ENCODE peak calls at places on chromosomes 12 and 14, in five cellular contexts. E is epithelial cell of proximal tubule, Z is AG04450, H is cardiac fibroblast, J is foreskin fibroblast. D is an unnamed sample.

GRCh38 chr12:122421815-122422737 is at the start of gene CLIP1:
- DNase-seq in Z (no peak), E (no peak), J (peak; percentile 93), H (peak; percentile 82), D (no peak)

GRCh38 chr12:32558941-32559340 is 120.2 kb upstream of the DNM1L start:
- DNase-seq in E (no peak), Z (no peak), J (peak; percentile 80), H (peak; percentile 62), D (no peak)

GRCh38 chr12:130574402-130574801 is 141.7 kb downstream of the RIMBP2 start:
- DNase-seq in Z (no peak), J (no peak), E (no peak), H (no peak), D (no peak)

GRCh38 chr12:115088995-115089841 is 405.2 kb upstream of the TBX3 start:
- DNase-seq in Z (no peak), E (no peak), J (no peak), H (no peak), D (no peak)

GRCh38 chr12:92110083-92110640 is 35.5 kb downstream of the BTG1 start:
- DNase-seq in H (no peak), J (no peak), E (no peak), Z (no peak), D (no peak)

GRCh38 chr14:33210304-33210703 is 271.6 kb downstream of the NPAS3 start:
- DNase-seq in E (no peak), H (peak; percentile 41), J (peak; percentile 5), Z (no peak), D (peak; percentile 1)

GRCh38 chr12:18898469-18898868 is 160.6 kb downstream of the CAPZA3 start:
- DNase-seq in E (no peak), H (no peak), Z (no peak), J (peak; percentile 52), D (peak; percentile 25)

GRCh38 chr12:8951744-8952143 is 2.3 kb upstream of the M6PR start:
- DNase-seq in H (no peak), J (no peak), E (no peak), Z (no peak), D (no peak)

GRCh38 chr12:2247109-2247508 is 194.3 kb downstream of the CACNA1C start:
- DNase-seq in H (no peak), Z (no peak), E (no peak), J (no peak), D (no peak)

GRCh38 chr14:21264025-21264801 is 5.0 kb downstream of the HNRNPC start:
- DNase-seq in Z (peak; percentile 45), H (peak; percentile 41), J (peak; percentile 81), E (peak; percentile 64), D (peak; percentile 62)
- H3K4me3 ChIP-seq in Z (peak overlapping the region; percentile 31), H (no peak overlapping the region), J (peak overlapping the region; percentile 5), E (peak overlapping the region; percentile 15), D (peak overlapping the region; percentile 14)

GRCh38 chr14:101325319-101325718 is 236.0 kb upstream of the DIO3 start:
- DNase-seq in E (no peak), H (no peak), Z (no peak), J (no peak), D (no peak)
- H3K4me3 ChIP-seq in E (no peak overlapping the region), H (no peak overlapping the region), Z (no peak overlapping the region), J (no peak overlapping the region), D (no peak overlapping the region)

GRCh38 chr12:42145552-42146215 is 1.0 kb upstream of the GXYLT1 start:
- DNase-seq in Z (no peak), J (peak; percentile 23), E (no peak), H (no peak), D (no peak)
- H3K4me3 ChIP-seq in Z (no peak overlapping the region), J (peak overlapping the region; percentile 73), E (peak overlapping the region; percentile 73), H (no peak overlapping the region), D (no peak overlapping the region)

DNA sequence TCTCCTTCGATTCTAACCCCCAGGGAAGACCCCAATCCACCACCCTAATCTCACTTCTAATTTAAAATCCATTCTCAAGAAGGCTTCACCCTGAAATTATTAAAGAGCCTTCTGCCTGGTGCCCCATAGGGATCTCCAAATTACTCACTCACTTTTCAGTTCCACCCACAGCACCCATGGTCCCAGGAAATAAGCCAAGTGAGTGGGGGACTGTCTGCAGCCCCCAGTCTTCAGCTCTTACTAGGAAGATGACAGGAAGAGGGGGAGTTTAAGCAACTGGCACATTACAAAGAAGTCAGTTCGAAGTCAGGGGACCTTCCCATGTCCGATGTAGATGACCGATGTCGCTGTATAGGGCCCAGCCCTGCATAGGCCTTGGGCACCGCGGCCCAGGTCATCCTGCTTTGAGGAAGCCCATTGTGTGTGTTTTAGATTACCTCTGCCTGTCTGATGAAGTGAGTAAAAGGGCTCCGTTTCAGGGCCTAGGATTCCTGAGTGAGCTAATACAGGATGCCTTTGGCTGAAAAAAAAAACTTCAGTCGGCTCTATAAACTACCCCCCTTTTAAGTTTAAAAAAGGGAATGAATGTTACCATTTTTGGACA is 1.9 kb downstream of the ACTN1 start:
- DNase-seq in J (no peak), Z (no peak), E (peak; percentile 31), H (no peak), D (no peak)
- H3K4me3 ChIP-seq in J (peak overlapping the region; percentile 97), Z (peak overlapping the region; percentile 97), E (peak overlapping the region; percentile 71), H (peak overlapping the region; percentile 92), D (peak overlapping the region; percentile 92)

GRCh38 chr14:105180598-105181528 is at the start of gene NUDT14:
- DNase-seq in E (no peak), Z (no peak), H (peak; percentile 54), J (peak; percentile 84), D (no peak)

GRCh38 chr14:105179191-105179590 is 1.9 kb downstream of the NUDT14 start:
- DNase-seq in J (no peak), Z (no peak), H (no peak), E (no peak), D (no peak)

GRCh38 chr14:105184461-105184860 is 3.3 kb upstream of the NUDT14 start:
- DNase-seq in Z (no peak), E (no peak), H (no peak), J (no peak), D (no peak)

GRCh38 chr14:105182296-105183020 is 1.3 kb upstream of the NUDT14 start:
- DNase-seq in E (no peak), J (no peak), H (no peak), Z (no peak), D (no peak)

GRCh38 chr14:105181542-105182295 is 607 bp upstream of the NUDT14 start:
- DNase-seq in E (no peak), Z (no peak), J (no peak), H (no peak), D (no peak)
- H3K4me3 ChIP-seq in E (peak overlapping the region; percentile 64), Z (no peak overlapping the region), J (no peak overlapping the region), H (no peak overlapping the region), D (peak overlapping the region; percentile 17)

GRCh38 chr14:67515386-67516079 is 17.6 kb upstream of the PLEKHH1 start:
- DNase-seq in Z (no peak), E (no peak), H (no peak), J (peak; percentile 44), D (no peak)

GRCh38 chr14:67514650-67515385 is 18.3 kb upstream of the PLEKHH1 start:
- DNase-seq in J (peak; percentile 64), H (peak; percentile 34), E (no peak), Z (no peak), D (no peak)

GRCh38 chr14:67514203-67514607 is 18.9 kb upstream of the PLEKHH1 start:
- DNase-seq in J (no peak), E (no peak), H (no peak), Z (no peak), D (no peak)

GRCh38 chr14:67512463-67513134 is 20.5 kb upstream of the PLEKHH1 start:
- DNase-seq in H (no peak), J (no peak), E (no peak), Z (no peak), D (no peak)

GRCh38 chr14:67513631-67514108 is 19.4 kb upstream of the PLEKHH1 start:
- DNase-seq in H (no peak), J (no peak), E (no peak), Z (no peak), D (no peak)
- H3K4me3 ChIP-seq in H (no peak overlapping the region), J (no peak overlapping the region), E (peak overlapping the region; percentile 73), Z (no peak overlapping the region), D (no peak overlapping the region)

D was measured in skeletal muscle cell.